ENCODE peak calls at places on chromosome 20, in four cellular contexts. E is brain microvascular endothelial cell, J is cardiac muscle cell, Z is mammary epithelial cell. L is an unnamed sample.

GRCh38 chr20:62156592-62157386 is 13.2 kb downstream of the SS18L1 start:
- DNase-seq in Z (no peak), J (peak), E (peak), L (no peak)

GRCh38 chr20:22910287-22910852 is 124.7 kb upstream of the SSTR4 start:
- DNase-seq in Z (no peak), J (no peak), E (no peak), L (no peak)

GRCh38 chr20:63929071-63929470 is 27.1 kb downstream of the UCKL1 start:
- DNase-seq in J (no peak), E (no peak), Z (no peak), L (no peak)

GRCh38 chr20:41011551-41012067 is 17.0 kb upstream of the TOP1 start:
- DNase-seq in Z (no peak), E (no peak), J (no peak), L (no peak)

GRCh38 chr20:1636621-1637020 is 16.8 kb upstream of the SIRPB1 start:
- DNase-seq in J (no peak), Z (no peak), E (no peak), L (no peak)

GRCh38 chr20:50824137-50824536 is 29.3 kb downstream of the BCAS4 start:
- DNase-seq in J (peak), Z (no peak), E (peak), L (peak)

GRCh38 chr20:58466729-58467571 is 48.2 kb downstream of the APCDD1L start:
- DNase-seq in Z (no peak), J (no peak), E (no peak), L (no peak)

GRCh38 chr20:32871622-32872160 is 13.0 kb downstream of the EFCAB8 start:
- DNase-seq in E (no peak), J (no peak), Z (no peak), L (no peak)

GRCh38 chr20:37920270-37920669 is 17.3 kb downstream of the VSTM2L start:
- DNase-seq in J (no peak), Z (no peak), E (no peak), L (no peak)

GRCh38 chr20:25005220-25005619 is 12.7 kb upstream of the APMAP start:
- DNase-seq in Z (no peak), E (no peak), J (peak), L (no peak)

GRCh38 chr20:35629432-35630145 is 14.0 kb downstream of the SPAG4 start:
- DNase-seq in J (no peak), Z (no peak), E (no peak), L (no peak)

GRCh38 chr20:59752101-59752586 is 147.8 kb downstream of the PHACTR3 start:
- DNase-seq in E (no peak), J (no peak), Z (no peak), L (no peak)

GRCh38 chr20:14848806-14849205 is 511.4 kb upstream of the FLRT3 start:
- DNase-seq in E (peak), J (no peak), Z (no peak), L (no peak)

GRCh38 chr20:5531318-5532081 is 214.7 kb upstream of the PROKR2 start:
- DNase-seq in E (peak), J (peak), Z (peak), L (no peak)

GRCh38 chr20:39778847-39779641 is 816.9 kb downstream of the DHX35 start:
- DNase-seq in J (no peak), Z (no peak), E (no peak), L (no peak)

GRCh38 chr20:61786230-61786629 is 279.5 kb downstream of the TAF4 start:
- DNase-seq in Z (no peak), J (no peak), E (no peak), L (no peak)

GRCh38 chr20:8803065-8803464 is 265.8 kb upstream of the PLCB4 start:
- DNase-seq in J (peak), Z (no peak), E (no peak), L (no peak)

GRCh38 chr20:43658068-43658722 is 8.7 kb upstream of the MYBL2 start:
- DNase-seq in E (no peak), Z (peak), J (peak), L (no peak)

GRCh38 chr20:38685853-38686473 is 38.3 kb upstream of the SLC32A1 start:
- DNase-seq in E (peak), Z (peak), J (peak), L (peak)

GRCh38 chr20:32779500-32780215 is 17.5 kb downstream of the DNMT3B start:
- DNase-seq in J (no peak), Z (no peak), E (no peak), L (peak)

GRCh38 chr20:52105573-52106422 is 85.8 kb downstream of the ZFP64 start:
- DNase-seq in J (peak), Z (peak), E (peak), L (no peak)

GRCh38 chr20:51910202-51911050 is 108.1 kb upstream of the SALL4 start:
- DNase-seq in J (no peak), E (peak), Z (no peak), L (no peak)

GRCh38 chr20:11235058-11235457 is 561.3 kb upstream of the JAG1 start:
- DNase-seq in Z (peak), J (peak), E (peak), L (no peak)

GRCh38 chr20:46343358-46344357 is 35.4 kb upstream of the CDH22 start:
- DNase-seq in Z (no peak), J (no peak), E (no peak), L (no peak)

GRCh38 chr20:21702001-21702400 is 3.5 kb upstream of the PAX1 start:
- DNase-seq in Z (no peak), J (no peak), E (no peak), L (no peak)

GRCh38 chr20:21703740-21704407 is 1.6 kb upstream of the PAX1 start:
- DNase-seq in J (no peak), E (no peak), Z (no peak), L (no peak)

GRCh38 chr20:21701171-21701876 is 4.1 kb upstream of the PAX1 start:
- DNase-seq in Z (no peak), E (no peak), J (no peak), L (no peak)

GRCh38 chr20:21704408-21705385 is 767 bp upstream of the PAX1 start:
- DNase-seq in Z (no peak), J (no peak), E (no peak), L (no peak)

DNA sequence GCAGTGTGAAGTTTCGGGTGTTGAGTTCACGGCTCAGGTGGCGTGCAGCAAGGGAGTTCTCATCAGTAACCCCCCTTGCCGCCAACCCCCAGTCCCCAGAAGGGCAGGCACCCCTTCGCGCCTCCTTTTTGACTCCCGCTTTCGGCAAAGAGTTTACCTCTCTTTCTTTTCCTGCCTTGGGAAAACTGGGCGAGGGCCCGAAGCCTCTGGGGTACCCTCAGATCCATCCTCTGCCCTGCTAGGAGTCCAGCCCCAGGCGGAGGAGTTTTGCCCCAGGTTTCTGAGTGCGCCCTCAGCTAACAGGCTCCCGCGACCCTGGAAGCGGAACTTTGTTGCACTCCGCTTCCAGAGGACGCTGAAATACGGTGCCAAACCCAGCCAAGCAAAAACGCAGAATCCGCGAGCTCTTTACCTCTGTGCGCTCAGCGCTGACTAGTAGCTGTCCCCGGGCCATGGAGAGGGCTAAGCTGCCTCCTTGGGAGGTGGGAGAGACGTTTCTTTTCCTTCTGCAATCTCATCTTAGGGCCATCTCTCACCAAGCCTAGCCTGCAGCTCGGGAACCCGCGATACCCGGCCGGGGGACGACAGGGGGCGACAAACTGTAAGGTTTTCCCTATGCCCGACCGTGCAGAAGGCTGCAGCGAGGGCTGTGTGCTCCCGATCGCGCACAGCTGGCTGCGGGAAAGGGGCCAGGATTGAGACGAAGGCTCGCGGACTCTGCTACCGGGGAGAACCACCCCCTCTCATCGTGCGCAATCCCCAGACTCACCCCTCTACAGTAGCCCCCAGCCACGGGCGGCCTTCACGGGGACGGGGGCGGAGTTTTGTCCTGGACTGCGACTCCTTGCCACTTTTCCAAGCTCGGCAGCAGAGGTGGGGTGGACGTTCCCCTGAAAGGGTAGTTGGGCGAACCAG is 2.7 kb upstream of the PAX1 start:
- DNase-seq in J (peak), Z (peak), E (peak), L (peak)
- H3K4me3 ChIP-seq in J (peak), Z (peak), E (no peak), L (no peak)

GRCh38 chr20:3753098-3753497 is 14.5 kb downstream of the ADISSP start:
- DNase-seq in E (peak), Z (peak), J (peak), L (peak)

GRCh38 chr20:3752386-3752759 is 15.2 kb downstream of the ADISSP start:
- DNase-seq in J (no peak), E (no peak), Z (no peak), L (no peak)

GRCh38 chr20:3751284-3751663 is 16.3 kb downstream of the ADISSP start:
- DNase-seq in J (no peak), E (no peak), Z (no peak), L (no peak)

GRCh38 chr20:3753501-3754257 is 13.9 kb downstream of the ADISSP start:
- DNase-seq in E (no peak), Z (no peak), J (no peak), L (no peak)

GRCh38 chr20:3751664-3752385 is 15.7 kb downstream of the ADISSP start:
- DNase-seq in E (no peak), J (no peak), Z (no peak), L (peak)
- H3K4me3 ChIP-seq in E (peak), J (peak), Z (no peak), L (peak)

GRCh38 chr20:53738945-53739798 is 145.5 kb upstream of the ZNF217 start:
- DNase-seq in Z (no peak), J (no peak), E (no peak), L (no peak)
- H3K4me3 ChIP-seq in Z (no peak), J (no peak), E (peak), L (no peak)

DNA sequence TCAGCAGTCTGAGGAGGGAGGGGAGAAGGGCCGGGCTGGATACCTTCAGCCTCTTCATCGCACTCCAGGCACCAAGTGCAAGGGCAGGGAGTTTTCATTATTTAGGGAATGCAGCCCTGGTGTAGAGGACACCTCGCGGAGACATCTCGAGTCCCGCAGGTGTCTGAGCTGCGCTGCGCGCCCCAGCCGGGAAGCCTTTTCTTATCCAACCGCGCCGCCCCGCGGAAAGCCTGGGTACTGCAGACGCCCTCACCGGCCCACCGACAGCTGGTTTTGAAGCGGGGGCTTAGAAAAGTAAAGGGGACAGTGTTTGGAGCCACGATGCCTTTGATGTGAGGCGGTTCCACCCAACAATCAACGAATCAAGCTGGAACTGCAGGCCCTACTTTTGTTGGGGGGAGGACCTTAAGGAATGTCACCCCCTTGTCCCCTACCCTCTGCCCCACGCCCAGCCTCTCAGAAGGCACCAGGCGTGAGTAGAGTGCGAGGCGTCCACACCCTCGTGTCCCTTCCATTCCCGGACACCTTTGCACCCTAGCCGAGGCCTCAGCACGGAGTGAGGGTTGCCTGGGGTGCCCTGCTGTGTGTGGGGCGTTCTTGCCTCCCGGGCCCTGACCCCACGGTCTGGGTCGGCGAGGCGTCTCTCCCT is 8.6 kb downstream of the NKX2-2 start:
- DNase-seq in Z (peak), J (peak), E (peak), L (peak)
- H3K4me3 ChIP-seq in Z (peak), J (peak), E (peak), L (no peak)